ENCODE peak calls at places on chromosome 11, in eight cellular contexts. L, W, I, D, Y, P, A and T are unnamed samples.

GRCh38 chr11:68996376-68997123 is 15.8 kb upstream of the MRGPRD start:
- DNase-seq in L (no peak), W (peak; percentile 7), I (no peak), D (no peak), Y (no peak), P (no peak), A (no peak), T (peak; percentile 1)

GRCh38 chr11:9760180-9760550 is 96.3 kb downstream of the SWAP70 start:
- DNase-seq in L (no peak), W (peak; percentile 72), I (no peak), D (peak; percentile 96), Y (no peak), P (no peak), A (no peak), T (no peak)

GRCh38 chr11:67629386-67630229 is at the start of gene NUDT8:
- DNase-seq in L (peak; percentile 98), W (peak; percentile 89), I (peak; percentile 28), D (peak; percentile 88), Y (no peak), P (peak; percentile 88), A (peak; percentile 82), T (peak; percentile 99)

GRCh38 chr11:3074912-3075589 is 17.8 kb upstream of the CARS1 start:
- DNase-seq in L (no peak), W (peak; percentile 65), I (no peak), D (peak; percentile 29), Y (peak; percentile 21), P (no peak), A (no peak), T (no peak)

GRCh38 chr11:202490-202889 is 4.7 kb downstream of the BET1L start:
- DNase-seq in L (no peak), W (no peak), I (no peak), D (no peak), Y (no peak), P (no peak), A (no peak), T (no peak)

GRCh38 chr11:95279921-95280861 is 49.2 kb upstream of the SESN3 start:
- DNase-seq in L (no peak), W (no peak), I (no peak), D (peak; percentile 68), Y (no peak), P (no peak), A (peak; percentile 22), T (peak; percentile 44)

GRCh38 chr11:134576286-134576685 is 164.2 kb upstream of the B3GAT1 start:
- DNase-seq in L (no peak), W (no peak), I (no peak), D (no peak), Y (no peak), P (no peak), A (no peak), T (no peak)

GRCh38 chr11:3837793-3838192 is 3.0 kb downstream of the RHOG start:
- DNase-seq in L (no peak), W (peak; percentile 49), I (no peak), D (no peak), Y (no peak), P (no peak), A (peak; percentile 97), T (no peak)

GRCh38 chr11:111366560-111367410 is 12.3 kb downstream of the POU2AF1 start:
- DNase-seq in L (no peak), W (no peak), I (no peak), D (no peak), Y (no peak), P (no peak), A (no peak), T (no peak)

GRCh38 chr11:63908631-63909491 is 8.1 kb downstream of the RCOR2 start:
- DNase-seq in L (no peak), W (no peak), I (no peak), D (no peak), Y (no peak), P (no peak), A (no peak), T (no peak)

GRCh38 chr11:19770277-19770676 is 57.6 kb downstream of the NAV2 start:
- DNase-seq in L (no peak), W (no peak), I (no peak), D (no peak), Y (no peak), P (no peak), A (no peak), T (no peak)

GRCh38 chr11:12315024-12315423 is 62.3 kb upstream of the PARVA start:
- DNase-seq in L (no peak), W (no peak), I (no peak), D (no peak), Y (no peak), P (no peak), A (no peak), T (no peak)

GRCh38 chr11:115324569-115325432 is 179.4 kb downstream of the CADM1 start:
- DNase-seq in L (no peak), W (peak; percentile 36), I (no peak), D (peak; percentile 78), Y (peak; percentile 49), P (peak; percentile 16), A (peak; percentile 46), T (peak; percentile 13)

GRCh38 chr11:119347242-119347641 is 737 bp upstream of the MFRP start:
- DNase-seq in L (no peak), W (no peak), I (no peak), D (no peak), Y (no peak), P (no peak), A (no peak), T (no peak)

GRCh38 chr11:87451400-87451799 is 413.7 kb downstream of the TMEM135 start:
- DNase-seq in L (no peak), W (no peak), I (no peak), D (peak; percentile 36), Y (no peak), P (no peak), A (no peak), T (peak; percentile 11)

GRCh38 chr11:74020537-74020936 is 11.7 kb upstream of the UCP3 start:
- DNase-seq in L (no peak), W (no peak), I (no peak), D (no peak), Y (no peak), P (no peak), A (peak; percentile 15), T (no peak)

GRCh38 chr11:117259417-117259816 is 26.9 kb downstream of the RNF214 start:
- DNase-seq in L (no peak), W (no peak), I (no peak), D (peak; percentile 27), Y (no peak), P (no peak), A (no peak), T (no peak)